ENCODE peak calls at places on chromosomes 2 and 18, in four cellular contexts. C is HTR-8/SVneo; Q is activated CD8-positive, alpha-beta memory T cell treated with anti-CD3 and anti-CD28 coated beads for 24 hours; P is SJCRH30. R is an unnamed sample.
A peak's percentile ranks its signal among the peaks of the same experiment; 100 is the strongest.

GRCh38 chr2:33535409-33535808 is 59.0 kb downstream of the RASGRP3 start:
- DNase-seq in C (no peak), Q (no peak), P (no peak), R (no peak)

GRCh38 chr2:5365871-5366461 is 326.2 kb upstream of the SOX11 start:
- DNase-seq in C (no peak), P (peak; percentile 89), Q (peak; percentile 63), R (no peak)

GRCh38 chr18:47036298-47036874 is 965 bp upstream of the ELOA2 start:
- DNase-seq in Q (no peak), P (peak; percentile 55), C (peak; percentile 31), R (peak; percentile 15)

GRCh38 chr2:161825429-161825828 is 201.2 kb downstream of the SLC4A10 start:
- DNase-seq in C (no peak), P (no peak), Q (no peak), R (no peak)

GRCh38 chr18:13026583-13027270 is 35.6 kb downstream of the CEP192 start:
- DNase-seq in C (no peak), Q (no peak), P (no peak), R (no peak)

GRCh38 chr18:9521770-9522169 is 46.5 kb downstream of the RALBP1 start:
- DNase-seq in Q (no peak), P (no peak), C (no peak), R (no peak)

GRCh38 chr2:100891911-100892642 is 72.1 kb downstream of the NPAS2 start:
- DNase-seq in P (no peak), Q (no peak), C (no peak), R (peak; percentile 74)

GRCh38 chr2:199455533-199456382 is 2.0 kb downstream of the SATB2 start:
- DNase-seq in C (no peak), Q (no peak), P (peak; percentile 36), R (peak; percentile 35)

GRCh38 chr2:231633259-231633976 is 40.8 kb downstream of the TEX44 start:
- DNase-seq in C (no peak), Q (no peak), P (no peak), R (peak; percentile 23)

GRCh38 chr18:58682429-58683069 is 11.3 kb downstream of the MALT1 start:
- DNase-seq in C (peak; percentile 70), Q (no peak), P (peak; percentile 41), R (peak; percentile 71)

GRCh38 chr2:166106431-166107015 is 21.3 kb downstream of the SCN1A start:
- DNase-seq in Q (no peak), P (peak; percentile 67), C (no peak), R (peak; percentile 47)

GRCh38 chr2:62705859-62706720 is 577 bp downstream of the EHBP1 start:
- DNase-seq in Q (peak; percentile 56), C (peak; percentile 52), P (peak; percentile 71), R (peak; percentile 56)

GRCh38 chr2:27191107-27191829 is 20.6 kb upstream of the ATRAID start:
- DNase-seq in C (peak; percentile 80), Q (no peak), P (peak; percentile 76), R (peak; percentile 81)

GRCh38 chr18:48943333-48943732 is 7.4 kb downstream of the SMAD7 start:
- DNase-seq in P (no peak), C (no peak), Q (no peak), R (no peak)

GRCh38 chr2:220521591-220521990 is 894.2 kb downstream of the SLC4A3 start:
- DNase-seq in C (no peak), P (no peak), Q (no peak), R (no peak)

GRCh38 chr18:79570266-79571201 is 109.1 kb upstream of the CTDP1 start:
- DNase-seq in P (peak; percentile 76), Q (no peak), C (peak; percentile 65), R (no peak)